ENCODE peak calls at places on chromosome 13, in four cellular contexts. F, A, N and O are unnamed samples.

GRCh38 chr13:112752711-112753541 is 63.1 kb downstream of the ATP11A start:
- DNase-seq in F (no peak), A (no peak), N (no peak), O (peak; percentile 8)

GRCh38 chr13:46751811-46752635 is 44.9 kb downstream of the ESD start:
- DNase-seq in F (peak; percentile 65), A (no peak), N (no peak), O (no peak)

GRCh38 chr13:75715598-75716523 is 79.7 kb downstream of the LMO7 start:
- DNase-seq in F (no peak), A (no peak), N (no peak), O (no peak)

GRCh38 chr13:35354882-35355281 is 121.6 kb downstream of the MAB21L1 start:
- DNase-seq in F (no peak), A (no peak), N (no peak), O (no peak)

GRCh38 chr13:111919286-111919685 is 147.7 kb upstream of the SOX1 start:
- DNase-seq in F (no peak), A (no peak), N (no peak), O (no peak)

GRCh38 chr13:105272660-105273631 is 1262.5 kb downstream of the EFNB2 start:
- DNase-seq in F (no peak), A (no peak), N (no peak), O (no peak)

GRCh38 chr13:41017744-41018582 is 1.2 kb downstream of the ELF1 start:
- DNase-seq in F (no peak), A (no peak), N (no peak), O (peak; percentile 58)

GRCh38 chr13:52158629-52159158 is 703 bp downstream of the NEK3 start:
- DNase-seq in F (peak; percentile 74), A (no peak), N (no peak), O (peak; percentile 12)

GRCh38 chr13:44241638-44242037 is 132.0 kb upstream of the SERP2 start:
- DNase-seq in F (no peak), A (no peak), N (no peak), O (no peak)